ENCODE peak calls at places on chromosomes 13 and 19, in nine cellular contexts. Q is ascending aorta; N is SK-N-SH; P is CD4-positive, alpha-beta memory T cell; E is uterus; F is tibial nerve; V is CD8-positive, alpha-beta memory T cell; S is right lobe of liver; L is aorta. A is an unnamed sample.
A peak's percentile ranks its signal among the peaks of the same experiment; 100 is the strongest.

GRCh38 chr13:80249906-80250513 is 90.9 kb downstream of the SPRY2 start:
- DNase-seq in Q (no peak), N (no peak), P (no peak), E (no peak), F (no peak), V (no peak), S (no peak), L (no peak), A (no peak)

GRCh38 chr13:48574036-48574796 is 41.3 kb upstream of the RCBTB2 start:
- DNase-seq in Q (no peak), N (no peak), P (no peak), E (no peak), F (no peak), V (no peak), S (no peak), L (no peak), A (no peak)

GRCh38 chr19:31450696-31451095 is 101.5 kb upstream of the TSHZ3 start:
- DNase-seq in Q (no peak), N (no peak), P (no peak), E (no peak), F (no peak), V (no peak), S (no peak), L (no peak), A (no peak)

GRCh38 chr13:98105929-98106336 is 37.0 kb upstream of the FARP1 start:
- DNase-seq in Q (no peak), N (no peak), P (no peak), E (no peak), F (no peak), V (no peak), S (peak; percentile 24), L (no peak), A (no peak)

GRCh38 chr13:67119481-67119883 is 110.7 kb downstream of the PCDH9 start:
- DNase-seq in Q (no peak), N (no peak), P (no peak), E (no peak), F (no peak), V (no peak), S (no peak), L (no peak), A (no peak)

GRCh38 chr13:36163809-36164308 is 32.7 kb upstream of the DCLK1 start:
- DNase-seq in Q (peak; percentile 18), N (peak; percentile 20), P (no peak), E (peak; percentile 33), F (peak; percentile 88), V (no peak), S (no peak), L (peak; percentile 70), A (peak; percentile 86)

GRCh38 chr19:45099465-45100201 is 6.7 kb downstream of the PPP1R37 start:
- DNase-seq in Q (no peak), N (no peak), P (no peak), E (no peak), F (no peak), V (no peak), S (no peak), L (no peak), A (no peak)

GRCh38 chr13:23544668-23545067 is 25.5 kb upstream of the TNFRSF19 start:
- DNase-seq in Q (no peak), N (no peak), P (no peak), E (no peak), F (no peak), V (no peak), S (no peak), L (no peak), A (no peak)

GRCh38 chr13:51734786-51735185 is 69.2 kb downstream of the DHRS12 start:
- DNase-seq in Q (no peak), N (no peak), P (no peak), E (no peak), F (no peak), V (no peak), S (no peak), L (no peak), A (no peak)

GRCh38 chr19:13076320-13076719 is 26.3 kb downstream of the LYL1 start:
- DNase-seq in Q (no peak), N (no peak), P (no peak), E (no peak), F (no peak), V (no peak), S (no peak), L (no peak), A (no peak)

GRCh38 chr19:18508585-18508984 is 13.3 kb downstream of the ELL start:
- DNase-seq in Q (no peak), N (no peak), P (no peak), E (no peak), F (no peak), V (no peak), S (no peak), L (no peak), A (no peak)

GRCh38 chr19:18506101-18506534 is 15.8 kb downstream of the ELL start:
- DNase-seq in Q (no peak), N (no peak), P (no peak), E (no peak), F (no peak), V (peak; percentile 61), S (no peak), L (no peak), A (no peak)

GRCh38 chr19:18507727-18508440 is 14.0 kb downstream of the ELL start:
- DNase-seq in Q (no peak), N (no peak), P (no peak), E (no peak), F (no peak), V (no peak), S (no peak), L (no peak), A (no peak)

GRCh38 chr19:18506545-18506944 is 15.3 kb downstream of the ELL start:
- DNase-seq in Q (no peak), N (no peak), P (peak; percentile 32), E (no peak), F (no peak), V (no peak), S (no peak), L (no peak), A (no peak)

GRCh38 chr19:18507021-18507726 is 14.7 kb downstream of the ELL start:
- DNase-seq in Q (no peak), N (peak; percentile 57), P (peak; percentile 51), E (no peak), F (no peak), V (no peak), S (no peak), L (no peak), A (no peak)
- H3K4me1 ChIP-seq in Q (peaks cover 40% of the 10 kb centered on the region), N (no peaks in the 10 kb centered on the region), P (peaks cover 88% of the 10 kb centered on the region), E (peaks cover 22% of the 10 kb centered on the region), F (peaks cover 73% of the 10 kb centered on the region), V (peaks cover 81% of the 10 kb centered on the region), S (peaks cover 5% of the 10 kb centered on the region), L (peaks cover 9% of the 10 kb centered on the region), A (peaks cover 81% of the 10 kb centered on the region)

GRCh38 chr19:6997679-6998445 is 23.4 kb downstream of the MBD3L2B start:
- DNase-seq in Q (no peak), N (no peak), P (no peak), E (no peak), F (no peak), V (no peak), S (no peak), L (no peak), A (no peak)

GRCh38 chr19:6996810-6997209 is 24.4 kb downstream of the MBD3L2B start:
- DNase-seq in Q (no peak), N (no peak), P (no peak), E (no peak), F (no peak), V (no peak), S (no peak), L (no peak), A (no peak)

GRCh38 chr19:6999938-7000732 is 21.1 kb downstream of the MBD3L2B start:
- DNase-seq in Q (no peak), N (no peak), P (no peak), E (no peak), F (no peak), V (no peak), S (no peak), L (no peak), A (no peak)

GRCh38 chr19:7004313-7004931 is 16.8 kb downstream of the MBD3L2B start:
- DNase-seq in Q (no peak), N (no peak), P (peak; percentile 53), E (no peak), F (no peak), V (no peak), S (no peak), L (no peak), A (no peak)

DNA sequence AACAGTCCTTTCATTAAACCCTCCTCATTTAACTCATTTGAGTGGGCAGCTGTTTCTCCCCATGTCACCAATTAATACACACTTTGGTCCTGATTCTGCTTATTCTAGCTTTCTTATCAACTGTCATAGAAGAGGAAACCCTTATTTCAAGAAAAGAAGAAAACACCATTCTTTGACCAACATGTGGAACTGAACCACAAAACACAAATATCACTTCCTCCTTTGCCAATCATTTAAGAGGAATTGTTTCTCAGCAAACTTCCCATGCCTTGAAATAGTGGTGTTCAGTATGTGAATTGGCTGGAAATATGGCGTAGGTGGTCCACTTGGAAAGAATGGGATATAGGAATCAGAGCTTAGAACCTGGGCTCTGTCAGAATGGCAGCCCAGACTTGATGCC is 20.4 kb downstream of the MBD3L2B start:
- DNase-seq in Q (no peak), N (no peak), P (no peak), E (no peak), F (no peak), V (no peak), S (no peak), L (no peak), A (no peak)
- H3K4me1 ChIP-seq in Q (no peaks in the 10 kb centered on the region), N (no peaks in the 10 kb centered on the region), P (no peaks in the 10 kb centered on the region), E (no peaks in the 10 kb centered on the region), F (no peaks in the 10 kb centered on the region), V (no peaks in the 10 kb centered on the region), S (no peaks in the 10 kb centered on the region), L (no peaks in the 10 kb centered on the region), A (no peaks in the 10 kb centered on the region)

GRCh38 chr19:42114412-42114811 is 17.8 kb downstream of the POU2F2 start:
- DNase-seq in Q (no peak), N (no peak), P (no peak), E (no peak), F (no peak), V (no peak), S (no peak), L (no peak), A (no peak)

GRCh38 chr19:42113641-42114348 is 18.5 kb downstream of the POU2F2 start:
- DNase-seq in Q (peak; percentile 29), N (no peak), P (no peak), E (no peak), F (no peak), V (no peak), S (no peak), L (peak; percentile 76), A (no peak)

GRCh38 chr19:42116308-42117075 is 15.8 kb downstream of the POU2F2 start:
- DNase-seq in Q (no peak), N (no peak), P (no peak), E (no peak), F (no peak), V (no peak), S (no peak), L (no peak), A (no peak)

GRCh38 chr19:42115705-42116104 is 16.5 kb downstream of the POU2F2 start:
- DNase-seq in Q (no peak), N (no peak), P (no peak), E (no peak), F (no peak), V (no peak), S (no peak), L (no peak), A (no peak)

GRCh38 chr19:42115219-42115618 is 17.0 kb downstream of the POU2F2 start:
- DNase-seq in Q (no peak), N (no peak), P (no peak), E (no peak), F (no peak), V (no peak), S (no peak), L (no peak), A (no peak)
- H3K4me1 ChIP-seq in Q (peaks cover 6% of the 10 kb centered on the region), N (peaks cover 36% of the 10 kb centered on the region), P (no peaks in the 10 kb centered on the region), E (no peaks in the 10 kb centered on the region), F (no peaks in the 10 kb centered on the region), V (no peaks in the 10 kb centered on the region), S (no peaks in the 10 kb centered on the region), L (no peaks in the 10 kb centered on the region), A (no peaks in the 10 kb centered on the region)

GRCh38 chr19:47089767-47090350 is 23.7 kb downstream of the ZC3H4 start:
- DNase-seq in Q (no peak), N (no peak), P (no peak), E (no peak), F (no peak), V (no peak), S (no peak), L (no peak), A (peak; percentile 56)
- H3K4me1 ChIP-seq in Q (peaks cover under 1% of the 10 kb centered on the region), N (no peaks in the 10 kb centered on the region), P (peaks cover 17% of the 10 kb centered on the region), E (no peaks in the 10 kb centered on the region), F (peaks cover 16% of the 10 kb centered on the region), V (peaks cover 15% of the 10 kb centered on the region), S (no peaks in the 10 kb centered on the region), L (no peaks in the 10 kb centered on the region), A (no peaks in the 10 kb centered on the region)